ENCODE peak calls at places on chromosomes 3 and 15, in four cellular contexts. Q, K, L and F are unnamed samples.
A peak's percentile ranks its signal among the peaks of the same experiment; 100 is the strongest.

GRCh38 chr3:70242297-70242868 is 70.1 kb downstream of the MDFIC2 start:
- DNase-seq in K (no peak), L (no peak), Q (peak; percentile 15), F (no peak)

GRCh38 chr15:46039703-46040102 is 404.9 kb downstream of the SQOR start:
- DNase-seq in K (no peak), L (no peak), Q (no peak), F (no peak)

GRCh38 chr15:66706225-66706732 is 4.2 kb downstream of the SMAD6 start:
- DNase-seq in K (peak; percentile 59), Q (peak; percentile 71), L (no peak), F (no peak)

GRCh38 chr3:102544741-102545140 is 109.9 kb downstream of the ZPLD1 start:
- DNase-seq in K (no peak), Q (no peak), L (no peak), F (no peak)

GRCh38 chr3:113552851-113553250 is 20.5 kb downstream of the SIDT1 start:
- DNase-seq in K (no peak), Q (no peak), L (peak; percentile 62), F (no peak)

GRCh38 chr3:50516048-50516871 is 12.8 kb upstream of the CACNA2D2 start:
- DNase-seq in L (peak; percentile 46), K (peak; percentile 13), Q (peak; percentile 24), F (no peak)

GRCh38 chr15:59138243-59138642 is 33.3 kb downstream of the CCNB2 start:
- DNase-seq in K (peak; percentile 60), L (peak; percentile 75), Q (peak; percentile 58), F (no peak)

GRCh38 chr15:80242802-80243201 is 9.2 kb downstream of the CTXND1 start:
- DNase-seq in K (peak; percentile 12), L (no peak), Q (no peak), F (no peak)

GRCh38 chr15:85880501-85881190 is 85.9 kb upstream of the KLHL25 start:
- DNase-seq in K (no peak), L (no peak), Q (no peak), F (no peak)

GRCh38 chr3:119365418-119365817 is 71.2 kb downstream of the ARHGAP31 start:
- DNase-seq in K (no peak), L (no peak), Q (peak; percentile 29), F (no peak)

GRCh38 chr3:57808961-57809608 is 53.0 kb downstream of the SLMAP start:
- DNase-seq in K (no peak), L (no peak), Q (no peak), F (no peak)